ENCODE peak calls at places on chromosomes 16 and 17, in five cellular contexts. J, O, A, T and W are unnamed samples.
A peak's percentile ranks its signal among the peaks of the same experiment; 100 is the strongest.

GRCh38 chr16:78283668-78284251 is 184.3 kb downstream of the WWOX start:
- DNase-seq in J (no peak), O (no peak), T (no peak), A (no peak), W (no peak)

GRCh38 chr16:19810817-19811731 is 73.6 kb downstream of the GPRC5B start:
- DNase-seq in J (no peak), A (no peak), O (no peak), T (peak; percentile 38), W (no peak)

GRCh38 chr16:54115558-54115957 is 171.0 kb downstream of the IRX3 start:
- DNase-seq in O (no peak), A (no peak), T (no peak), J (no peak), W (no peak)

GRCh38 chr17:31841850-31842415 is 17.1 kb downstream of the COPRS start:
- DNase-seq in T (no peak), O (no peak), A (no peak), J (no peak), W (no peak)

GRCh38 chr17:39739020-39739884 is 1.5 kb downstream of the GRB7 start:
- DNase-seq in J (no peak), T (no peak), O (no peak), A (no peak), W (peak; percentile 89)

GRCh38 chr16:29310852-29311314 is 95.6 kb downstream of the NPIPB11 start:
- DNase-seq in T (no peak), O (no peak), J (no peak), A (no peak), W (peak; percentile 37)

GRCh38 chr16:10871157-10871991 is 5.6 kb upstream of the CIITA start:
- DNase-seq in J (no peak), T (peak; percentile 34), O (no peak), A (peak; percentile 66), W (peak; percentile 57)

GRCh38 chr17:17811381-17812210 is 25.2 kb downstream of the SREBF1 start:
- DNase-seq in A (no peak), T (no peak), J (no peak), O (no peak), W (no peak)

GRCh38 chr16:16120382-16121184 is 102.7 kb downstream of the ABCC6 start:
- DNase-seq in J (no peak), O (no peak), A (no peak), T (no peak), W (no peak)

GRCh38 chr16:29651950-29652349 is 11.1 kb upstream of the SPN start:
- DNase-seq in J (no peak), O (no peak), A (no peak), T (no peak), W (no peak)

GRCh38 chr17:75691371-75692290 is 24.5 kb downstream of the SAP30BP start:
- DNase-seq in O (no peak), J (no peak), A (peak; percentile 80), T (no peak), W (peak; percentile 80)

GRCh38 chr17:81428121-81428515 is 32.9 kb downstream of the BAHCC1 start:
- DNase-seq in J (no peak), T (no peak), O (no peak), A (peak; percentile 75), W (no peak)

GRCh38 chr16:71746442-71747046 is 22.0 kb upstream of the PHLPP2 start:
- DNase-seq in T (no peak), J (no peak), O (no peak), A (peak; percentile 57), W (no peak)

GRCh38 chr16:58723109-58723508 is 11.0 kb downstream of the GOT2 start:
- DNase-seq in T (no peak), A (no peak), J (no peak), O (no peak), W (no peak)

GRCh38 chr17:76145231-76146052 is 4.4 kb upstream of the FOXJ1 start:
- DNase-seq in T (no peak), J (no peak), O (peak; percentile 50), A (peak; percentile 60), W (no peak)

GRCh38 chr16:84459941-84460405 is 44.5 kb downstream of the MEAK7 start:
- DNase-seq in J (no peak), A (no peak), T (no peak), O (no peak), W (no peak)

GRCh38 chr17:3865166-3865565 is 19.1 kb upstream of the NCBP3 start:
- DNase-seq in T (peak; percentile 22), J (no peak), A (no peak), O (no peak), W (no peak)

GRCh38 chr16:27727941-27728340 is 178.0 kb downstream of the KATNIP start:
- DNase-seq in J (no peak), A (no peak), O (no peak), T (no peak), W (no peak)

GRCh38 chr16:89315791-89316581 is 98.5 kb downstream of the ZNF778 start:
- DNase-seq in O (peak; percentile 63), J (no peak), A (peak; percentile 92), T (no peak), W (no peak)

GRCh38 chr17:57956311-57957119 is 1.3 kb upstream of the CUEDC1 start:
- DNase-seq in T (no peak), A (no peak), O (no peak), J (no peak), W (no peak)

GRCh38 chr17:81423698-81424071 is 28.4 kb downstream of the BAHCC1 start:
- DNase-seq in A (no peak), J (no peak), T (no peak), O (no peak), W (no peak)

GRCh38 chr16:53913082-53913870 is 209.3 kb downstream of the FTO start:
- DNase-seq in O (no peak), A (no peak), T (peak; percentile 69), J (no peak), W (no peak)

GRCh38 chr17:67779098-67779672 is 46.1 kb upstream of the BPTF start:
- DNase-seq in J (peak; percentile 38), O (no peak), T (no peak), A (peak; percentile 55), W (peak; percentile 29)

GRCh38 chr17:42518755-42519545 is 17.1 kb upstream of the NAGLU start:
- DNase-seq in T (no peak), J (no peak), O (no peak), A (peak; percentile 50), W (no peak)

GRCh38 chr17:18129041-18129502 is 20.5 kb downstream of the MYO15A start:
- DNase-seq in J (no peak), A (no peak), T (no peak), O (no peak), W (peak; percentile 83)